ENCODE peak calls at places on chromosome 20, in ten cellular contexts. One of them, this sample, is unnamed.

GRCh38 chr20:58634818-58635665 is 16.0 kb upstream of the STX16 start:
- DNase-seq in AG04450: no peak
- DNase-seq in HCT116: no peak
- DNase-seq in A673: peak; percentile 6
- DNase-seq in uterus: peak; percentile 21
- DNase-seq in ovary: peak; percentile 54
- DNase-seq in fibroblast of lung: peak; percentile 35
- DNase-seq in spleen: no peak
- DNase-seq in heart right ventricle: no peak
- DNase-seq in cardiac muscle cell: no peak
- DNase-seq in this sample: no peak

GRCh38 chr20:49584418-49585382 is 16.8 kb upstream of the PTGIS start:
- DNase-seq in uterus: peak; percentile 64
- DNase-seq in AG04450: no peak
- DNase-seq in HCT116: no peak
- DNase-seq in ovary: no peak
- DNase-seq in spleen: no peak
- DNase-seq in cardiac muscle cell: no peak
- DNase-seq in fibroblast of lung: no peak
- DNase-seq in heart right ventricle: no peak
- DNase-seq in A673: no peak
- DNase-seq in this sample: no peak

GRCh38 chr20:49343246-49343645 is 65.4 kb upstream of the ZNFX1 start:
- DNase-seq in heart right ventricle: no peak
- DNase-seq in uterus: peak; percentile 53
- DNase-seq in ovary: no peak
- DNase-seq in AG04450: no peak
- DNase-seq in A673: no peak
- DNase-seq in spleen: no peak
- DNase-seq in cardiac muscle cell: no peak
- DNase-seq in HCT116: no peak
- DNase-seq in fibroblast of lung: peak; percentile 28
- DNase-seq in this sample: no peak

GRCh38 chr20:34644951-34645350 is 31.9 kb downstream of the PIGU start:
- DNase-seq in A673: no peak
- DNase-seq in ovary: no peak
- DNase-seq in uterus: no peak
- DNase-seq in cardiac muscle cell: no peak
- DNase-seq in spleen: no peak
- DNase-seq in AG04450: no peak
- DNase-seq in fibroblast of lung: no peak
- DNase-seq in heart right ventricle: no peak
- DNase-seq in HCT116: no peak
- DNase-seq in this sample: no peak

GRCh38 chr20:4412216-4412615 is 309.5 kb upstream of the PRND start:
- DNase-seq in cardiac muscle cell: no peak
- DNase-seq in HCT116: no peak
- DNase-seq in heart right ventricle: no peak
- DNase-seq in uterus: no peak
- DNase-seq in fibroblast of lung: no peak
- DNase-seq in A673: no peak
- DNase-seq in ovary: no peak
- DNase-seq in spleen: no peak
- DNase-seq in AG04450: no peak
- DNase-seq in this sample: no peak

GRCh38 chr20:52313335-52313963 is 121.9 kb upstream of the ZFP64 start:
- DNase-seq in spleen: no peak
- DNase-seq in AG04450: no peak
- DNase-seq in heart right ventricle: no peak
- DNase-seq in HCT116: peak; percentile 7
- DNase-seq in ovary: peak; percentile 13
- DNase-seq in cardiac muscle cell: peak; percentile 60
- DNase-seq in uterus: no peak
- DNase-seq in A673: peak; percentile 86
- DNase-seq in fibroblast of lung: peak; percentile 48
- DNase-seq in this sample: peak; percentile 17

GRCh38 chr20:39069976-39070375 is 107.8 kb downstream of the DHX35 start:
- DNase-seq in AG04450: no peak
- DNase-seq in cardiac muscle cell: no peak
- DNase-seq in heart right ventricle: no peak
- DNase-seq in uterus: no peak
- DNase-seq in HCT116: no peak
- DNase-seq in ovary: no peak
- DNase-seq in A673: no peak
- DNase-seq in spleen: no peak
- DNase-seq in fibroblast of lung: no peak
- DNase-seq in this sample: no peak

GRCh38 chr20:5160882-5161281 is 34.1 kb downstream of the CDS2 start:
- DNase-seq in heart right ventricle: no peak
- DNase-seq in HCT116: no peak
- DNase-seq in ovary: no peak
- DNase-seq in spleen: no peak
- DNase-seq in AG04450: no peak
- DNase-seq in fibroblast of lung: no peak
- DNase-seq in uterus: no peak
- DNase-seq in A673: no peak
- DNase-seq in cardiac muscle cell: no peak
- DNase-seq in this sample: no peak

DNA sequence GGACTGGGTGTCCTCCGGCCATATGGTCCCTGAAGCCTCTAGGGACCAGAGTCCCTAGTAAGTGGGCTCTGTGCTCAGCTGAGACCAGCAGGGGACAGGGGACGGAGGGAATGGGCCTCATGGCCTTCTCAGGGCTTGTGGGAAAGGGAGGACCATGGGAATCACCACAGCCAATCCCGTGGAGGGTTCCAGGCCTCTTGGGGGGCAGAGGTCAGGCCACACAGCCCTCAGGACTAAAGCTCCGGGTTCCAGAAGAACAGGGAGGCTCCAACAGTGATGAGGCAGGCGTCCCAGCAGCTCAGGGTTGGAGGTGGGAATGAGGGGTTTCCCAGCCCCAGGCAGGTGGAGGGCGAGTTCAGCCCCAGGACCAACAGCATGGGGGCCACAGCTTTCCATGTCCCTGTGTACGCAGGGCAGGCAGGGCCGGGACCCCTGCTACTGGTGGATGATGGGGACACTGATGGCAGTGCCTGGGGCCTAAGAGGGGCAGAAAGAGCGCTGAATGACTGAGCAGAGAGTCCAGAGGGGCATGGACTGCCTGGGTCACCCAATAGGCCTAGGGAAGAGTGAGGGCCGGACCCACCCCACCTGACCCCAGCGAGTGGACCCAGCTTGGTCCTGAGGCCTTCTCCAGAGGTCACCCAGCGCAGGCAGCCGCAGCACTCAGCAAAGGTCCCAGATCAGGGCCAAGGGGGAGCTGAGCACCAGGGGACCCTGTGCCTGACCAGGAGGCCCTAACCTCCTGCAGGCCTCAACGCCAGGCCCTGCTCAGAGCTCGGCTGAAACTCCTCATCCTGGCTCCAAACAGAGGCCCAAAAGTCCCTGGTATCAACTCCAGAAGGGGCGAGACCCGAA is 8.8 kb downstream of the MYL9 start:
- DNase-seq in spleen: peak; percentile 51
- DNase-seq in A673: no peak
- DNase-seq in HCT116: no peak
- DNase-seq in AG04450: no peak
- DNase-seq in uterus: peak; percentile 41
- DNase-seq in ovary: no peak
- DNase-seq in fibroblast of lung: no peak
- DNase-seq in heart right ventricle: peak; percentile 30
- DNase-seq in cardiac muscle cell: no peak
- DNase-seq in this sample: no peak
- H3K27ac ChIP-seq in spleen: no peak overlapping the region
- H3K27ac ChIP-seq in A673: no peak overlapping the region
- H3K27ac ChIP-seq in HCT116: no peak overlapping the region
- H3K27ac ChIP-seq in AG04450: peak overlapping the region; percentile 31
- H3K27ac ChIP-seq in uterus: peak overlapping the region; percentile 22
- H3K27ac ChIP-seq in ovary: peak overlapping the region; percentile 73
- H3K27ac ChIP-seq in fibroblast of lung: no peak overlapping the region
- H3K27ac ChIP-seq in heart right ventricle: peak overlapping the region; percentile 36
- H3K27ac ChIP-seq in cardiac muscle cell: peak overlapping the region; percentile 86
- H3K27ac ChIP-seq in this sample: no peak overlapping the region

GRCh38 chr20:32108814-32109391 is 611 bp upstream of the TM9SF4 start:
- DNase-seq in heart right ventricle: no peak
- DNase-seq in spleen: no peak
- DNase-seq in HCT116: no peak
- DNase-seq in ovary: no peak
- DNase-seq in cardiac muscle cell: no peak
- DNase-seq in uterus: no peak
- DNase-seq in A673: no peak
- DNase-seq in fibroblast of lung: no peak
- DNase-seq in AG04450: no peak
- DNase-seq in this sample: no peak

GRCh38 chr20:32109392-32110172 is at the start of gene TM9SF4:
- DNase-seq in uterus: peak; percentile 91
- DNase-seq in ovary: peak; percentile 92
- DNase-seq in cardiac muscle cell: peak; percentile 94
- DNase-seq in heart right ventricle: peak; percentile 95
- DNase-seq in AG04450: peak; percentile 87
- DNase-seq in spleen: peak; percentile 95
- DNase-seq in HCT116: peak; percentile 92
- DNase-seq in fibroblast of lung: peak; percentile 90
- DNase-seq in A673: peak; percentile 97
- DNase-seq in this sample: peak; percentile 90

GRCh38 chr20:32110727-32111126 is 1.2 kb downstream of the TM9SF4 start:
- DNase-seq in spleen: no peak
- DNase-seq in HCT116: no peak
- DNase-seq in cardiac muscle cell: no peak
- DNase-seq in uterus: no peak
- DNase-seq in A673: no peak
- DNase-seq in heart right ventricle: no peak
- DNase-seq in AG04450: no peak
- DNase-seq in fibroblast of lung: no peak
- DNase-seq in ovary: no peak
- DNase-seq in this sample: no peak

GRCh38 chr20:32111287-32111686 is 1.8 kb downstream of the TM9SF4 start:
- DNase-seq in uterus: no peak
- DNase-seq in A673: no peak
- DNase-seq in heart right ventricle: no peak
- DNase-seq in spleen: no peak
- DNase-seq in cardiac muscle cell: no peak
- DNase-seq in fibroblast of lung: no peak
- DNase-seq in HCT116: no peak
- DNase-seq in AG04450: no peak
- DNase-seq in ovary: no peak
- DNase-seq in this sample: no peak

GRCh38 chr20:32110173-32110704 is 725 bp downstream of the TM9SF4 start:
- DNase-seq in cardiac muscle cell: no peak
- DNase-seq in A673: peak; percentile 28
- DNase-seq in AG04450: no peak
- DNase-seq in fibroblast of lung: no peak
- DNase-seq in ovary: no peak
- DNase-seq in spleen: no peak
- DNase-seq in HCT116: no peak
- DNase-seq in uterus: no peak
- DNase-seq in heart right ventricle: no peak
- DNase-seq in this sample: peak; percentile 32
- H3K27ac ChIP-seq in cardiac muscle cell: peak overlapping the region; percentile 99
- H3K27ac ChIP-seq in A673: peak overlapping the region; percentile 99
- H3K27ac ChIP-seq in AG04450: peak overlapping the region; percentile 100
- H3K27ac ChIP-seq in fibroblast of lung: peak overlapping the region; percentile 100
- H3K27ac ChIP-seq in ovary: peak overlapping the region; percentile 98
- H3K27ac ChIP-seq in spleen: peak overlapping the region; percentile 99
- H3K27ac ChIP-seq in HCT116: peak overlapping the region; percentile 98
- H3K27ac ChIP-seq in uterus: peak overlapping the region; percentile 93
- H3K27ac ChIP-seq in heart right ventricle: peak overlapping the region; percentile 97
- H3K27ac ChIP-seq in this sample: peak overlapping the region; percentile 99

GRCh38 chr20:33373735-33374605 is 27.3 kb downstream of the CDK5RAP1 start:
- DNase-seq in ovary: no peak
- DNase-seq in HCT116: no peak
- DNase-seq in cardiac muscle cell: no peak
- DNase-seq in spleen: no peak
- DNase-seq in AG04450: peak; percentile 79
- DNase-seq in heart right ventricle: no peak
- DNase-seq in fibroblast of lung: peak; percentile 66
- DNase-seq in uterus: no peak
- DNase-seq in A673: no peak
- DNase-seq in this sample: no peak
- H3K27ac ChIP-seq in ovary: no peak overlapping the region
- H3K27ac ChIP-seq in HCT116: no peak overlapping the region
- H3K27ac ChIP-seq in cardiac muscle cell: no peak overlapping the region
- H3K27ac ChIP-seq in spleen: no peak overlapping the region
- H3K27ac ChIP-seq in AG04450: peak overlapping the region; percentile 40
- H3K27ac ChIP-seq in heart right ventricle: no peak overlapping the region
- H3K27ac ChIP-seq in fibroblast of lung: peak overlapping the region; percentile 15
- H3K27ac ChIP-seq in uterus: no peak overlapping the region
- H3K27ac ChIP-seq in A673: no peak overlapping the region
- H3K27ac ChIP-seq in this sample: no peak overlapping the region

GRCh38 chr20:64225828-64226598 is 29.5 kb upstream of the PCMTD2 start:
- DNase-seq in heart right ventricle: no peak
- DNase-seq in fibroblast of lung: no peak
- DNase-seq in ovary: no peak
- DNase-seq in cardiac muscle cell: no peak
- DNase-seq in AG04450: no peak
- DNase-seq in HCT116: no peak
- DNase-seq in uterus: no peak
- DNase-seq in A673: no peak
- DNase-seq in spleen: no peak
- DNase-seq in this sample: no peak

GRCh38 chr20:64228086-64228485 is 27.5 kb upstream of the PCMTD2 start:
- DNase-seq in spleen: no peak
- DNase-seq in heart right ventricle: no peak
- DNase-seq in fibroblast of lung: no peak
- DNase-seq in A673: no peak
- DNase-seq in ovary: no peak
- DNase-seq in AG04450: no peak
- DNase-seq in cardiac muscle cell: no peak
- DNase-seq in uterus: no peak
- DNase-seq in HCT116: no peak
- DNase-seq in this sample: no peak

GRCh38 chr20:64228751-64229518 is 26.6 kb upstream of the PCMTD2 start:
- DNase-seq in spleen: peak; percentile 14
- DNase-seq in A673: no peak
- DNase-seq in HCT116: no peak
- DNase-seq in fibroblast of lung: no peak
- DNase-seq in ovary: no peak
- DNase-seq in heart right ventricle: no peak
- DNase-seq in uterus: no peak
- DNase-seq in cardiac muscle cell: no peak
- DNase-seq in AG04450: no peak
- DNase-seq in this sample: no peak

GRCh38 chr20:64225166-64225595 is 30.4 kb upstream of the PCMTD2 start:
- DNase-seq in cardiac muscle cell: no peak
- DNase-seq in HCT116: no peak
- DNase-seq in fibroblast of lung: no peak
- DNase-seq in uterus: no peak
- DNase-seq in heart right ventricle: no peak
- DNase-seq in A673: no peak
- DNase-seq in spleen: no peak
- DNase-seq in AG04450: no peak
- DNase-seq in ovary: no peak
- DNase-seq in this sample: no peak

DNA sequence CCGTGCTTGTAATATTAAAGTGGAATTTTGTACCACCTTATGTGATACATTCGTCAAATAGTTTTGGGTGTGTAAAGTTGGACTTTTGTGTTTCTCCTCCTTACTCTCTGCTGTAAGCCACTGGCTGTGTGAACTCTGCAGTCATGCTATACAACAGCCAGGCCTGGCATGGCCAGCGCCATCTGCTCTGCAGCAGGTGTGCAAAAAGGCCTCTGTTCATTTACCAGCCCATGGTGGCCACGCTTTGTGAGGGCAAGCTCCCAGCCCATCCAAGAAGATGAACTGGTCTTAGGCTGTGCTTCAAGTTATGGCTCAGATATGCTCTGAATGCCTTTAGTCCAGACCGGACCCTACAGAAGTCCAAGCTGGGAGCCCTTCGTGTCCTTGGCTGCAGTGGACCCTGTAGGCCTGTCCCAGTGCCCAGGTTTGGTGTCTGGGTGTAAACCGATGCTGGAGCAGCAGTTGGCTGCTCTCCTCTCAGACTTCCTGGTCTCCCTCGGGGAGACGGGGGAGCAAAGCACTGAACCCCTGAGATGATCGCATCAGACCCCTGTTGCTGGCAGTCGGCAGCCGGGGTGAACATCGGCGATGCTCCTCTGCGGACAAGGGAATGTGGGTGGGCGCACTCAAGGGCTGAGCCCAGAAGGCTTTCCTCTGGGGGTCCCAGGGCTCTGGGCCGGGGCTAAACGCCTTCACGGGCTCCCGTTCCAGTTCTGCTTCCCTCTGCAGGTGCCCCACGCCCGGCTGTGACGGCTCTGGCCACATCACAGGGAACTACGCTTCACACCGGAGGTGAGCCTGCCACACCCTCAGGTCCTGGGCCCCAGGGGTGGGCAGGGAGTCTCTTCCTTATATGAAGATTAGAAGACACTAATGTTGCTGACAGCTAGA is 28.6 kb upstream of the PCMTD2 start:
- DNase-seq in spleen: no peak
- DNase-seq in HCT116: no peak
- DNase-seq in uterus: no peak
- DNase-seq in A673: no peak
- DNase-seq in cardiac muscle cell: no peak
- DNase-seq in ovary: no peak
- DNase-seq in heart right ventricle: no peak
- DNase-seq in fibroblast of lung: no peak
- DNase-seq in AG04450: no peak
- DNase-seq in this sample: no peak
- H3K27ac ChIP-seq in spleen: no peak overlapping the region
- H3K27ac ChIP-seq in HCT116: no peak overlapping the region
- H3K27ac ChIP-seq in uterus: no peak overlapping the region
- H3K27ac ChIP-seq in A673: no peak overlapping the region
- H3K27ac ChIP-seq in cardiac muscle cell: no peak overlapping the region
- H3K27ac ChIP-seq in ovary: no peak overlapping the region
- H3K27ac ChIP-seq in heart right ventricle: no peak overlapping the region
- H3K27ac ChIP-seq in fibroblast of lung: no peak overlapping the region
- H3K27ac ChIP-seq in AG04450: no peak overlapping the region
- H3K27ac ChIP-seq in this sample: no peak overlapping the region

This sample was measured in substantia nigra.